ENCODE peak calls at places on chromosomes 11 and 22, in ten cellular contexts. M, R, W, F, P, S, I, C, B and U are unnamed samples.

GRCh38 chr11:64553554-64554201 is 37.3 kb upstream of the SLC22A12 start:
- DNase-seq in M (peak; percentile 90), R (peak; percentile 63), W (peak; percentile 55), F (peak; percentile 66), P (peak; percentile 55), S (peak; percentile 72), I (peak; percentile 58), C (peak; percentile 59), B (no peak), U (peak; percentile 39)

GRCh38 chr11:3037041-3037944 is 19.9 kb downstream of the CARS1 start:
- DNase-seq in M (peak; percentile 80), R (peak; percentile 77), W (peak; percentile 63), F (peak; percentile 80), P (peak; percentile 85), S (peak; percentile 93), I (peak; percentile 72), C (peak; percentile 83), B (peak; percentile 66), U (peak; percentile 69)

GRCh38 chr11:97201743-97202612 is 812.2 kb downstream of the JRKL start:
- DNase-seq in M (no peak), R (no peak), W (no peak), F (no peak), P (no peak), S (peak; percentile 8), I (peak; percentile 74), C (no peak), B (no peak), U (no peak)

GRCh38 chr11:31102316-31102715 is 267.2 kb downstream of the DCDC1 start:
- DNase-seq in M (no peak), R (no peak), W (no peak), F (no peak), P (no peak), S (no peak), I (no peak), C (no peak), B (no peak), U (no peak)

GRCh38 chr11:67276821-67277230 is 10.6 kb downstream of the GRK2 start:
- DNase-seq in M (peak; percentile 68), R (no peak), W (no peak), F (peak; percentile 41), P (peak; percentile 63), S (peak; percentile 39), I (no peak), C (no peak), B (peak; percentile 97), U (peak; percentile 40)

GRCh38 chr22:28246392-28246791 is 327.3 kb upstream of the PITPNB start:
- DNase-seq in M (no peak), R (no peak), W (no peak), F (peak; percentile 65), P (no peak), S (no peak), I (no peak), C (no peak), B (no peak), U (peak; percentile 85)

GRCh38 chr11:131656179-131656838 is 285.9 kb downstream of the NTM start:
- DNase-seq in M (peak; percentile 83), R (no peak), W (no peak), F (no peak), P (no peak), S (no peak), I (no peak), C (no peak), B (no peak), U (no peak)

GRCh38 chr11:112625816-112626215 is 335.4 kb upstream of the NCAM1 start:
- DNase-seq in M (no peak), R (no peak), W (no peak), F (peak; percentile 10), P (no peak), S (peak; percentile 56), I (no peak), C (no peak), B (no peak), U (no peak)

GRCh38 chr22:44898236-44898635 is 111.6 kb downstream of the PHF21B start:
- DNase-seq in M (no peak), R (no peak), W (no peak), F (no peak), P (no peak), S (no peak), I (no peak), C (no peak), B (no peak), U (no peak)

GRCh38 chr22:29695129-29695926 is 24.5 kb upstream of the CABP7 start:
- DNase-seq in M (no peak), R (no peak), W (no peak), F (no peak), P (peak; percentile 69), S (no peak), I (no peak), C (no peak), B (no peak), U (no peak)

GRCh38 chr11:107689317-107690202 is 22.3 kb downstream of the SLN start:
- DNase-seq in M (peak; percentile 55), R (peak; percentile 62), W (peak; percentile 75), F (peak; percentile 75), P (peak; percentile 53), S (peak; percentile 84), I (peak; percentile 62), C (peak; percentile 57), B (peak; percentile 64), U (peak; percentile 52)

GRCh38 chr22:30265851-30266444 is 703 bp downstream of the OSM start:
- DNase-seq in M (peak; percentile 24), R (no peak), W (no peak), F (no peak), P (no peak), S (no peak), I (no peak), C (no peak), B (peak; percentile 87), U (no peak)

GRCh38 chr11:121524233-121524631 is 71.5 kb upstream of the SORL1-AS1 start:
- DNase-seq in M (no peak), R (no peak), W (no peak), F (no peak), P (no peak), S (no peak), I (peak; percentile 98), C (no peak), B (peak; percentile 84), U (no peak)

GRCh38 chr11:64334764-64335741 is 5.0 kb upstream of the CCDC88B start:
- DNase-seq in M (peak; percentile 93), R (peak; percentile 87), W (peak; percentile 97), F (peak; percentile 95), P (no peak), S (peak; percentile 51), I (peak; percentile 98), C (no peak), B (peak; percentile 96), U (peak; percentile 96)

GRCh38 chr22:37627545-37627944 is 11.9 kb upstream of the SH3BP1 start:
- DNase-seq in M (no peak), R (no peak), W (no peak), F (no peak), P (no peak), S (no peak), I (no peak), C (no peak), B (peak; percentile 59), U (no peak)

GRCh38 chr22:40491990-40492631 is 121.7 kb downstream of the SGSM3 start:
- DNase-seq in M (no peak), R (no peak), W (no peak), F (peak; percentile 50), P (no peak), S (no peak), I (no peak), C (no peak), B (peak; percentile 99), U (peak; percentile 21)

GRCh38 chr11:125071831-125072209 is 8.7 kb downstream of the SLC37A2 start:
- DNase-seq in M (no peak), R (no peak), W (no peak), F (no peak), P (no peak), S (no peak), I (no peak), C (no peak), B (no peak), U (no peak)

GRCh38 chr11:27210509-27210908 is 152.5 kb downstream of the CCDC34 start:
- DNase-seq in M (no peak), R (no peak), W (no peak), F (no peak), P (no peak), S (no peak), I (no peak), C (no peak), B (no peak), U (no peak)

GRCh38 chr11:125941606-125942275 is 4.1 kb upstream of the VSIG10L2 start:
- DNase-seq in M (peak; percentile 83), R (peak; percentile 66), W (peak; percentile 47), F (peak; percentile 27), P (peak; percentile 54), S (peak; percentile 80), I (peak; percentile 91), C (peak; percentile 32), B (no peak), U (peak; percentile 32)

GRCh38 chr11:118247041-118247440 is 5.1 kb downstream of the MPZL3 start:
- DNase-seq in M (no peak), R (no peak), W (no peak), F (peak; percentile 38), P (no peak), S (no peak), I (no peak), C (no peak), B (no peak), U (peak; percentile 15)

GRCh38 chr11:128522943-128523518 is 64.3 kb downstream of the ETS1 start:
- DNase-seq in M (no peak), R (no peak), W (no peak), F (no peak), P (no peak), S (no peak), I (no peak), C (no peak), B (no peak), U (no peak)

GRCh38 chr22:27885977-27886842 is 32.8 kb downstream of the PITPNB start:
- DNase-seq in M (peak; percentile 22), R (peak; percentile 43), W (peak; percentile 57), F (peak; percentile 87), P (no peak), S (peak; percentile 61), I (peak; percentile 36), C (peak; percentile 38), B (peak; percentile 20), U (peak; percentile 93)

GRCh38 chr11:64649304-64649703 is 58.3 kb downstream of the SLC22A12 start:
- DNase-seq in M (peak; percentile 59), R (no peak), W (peak; percentile 35), F (peak; percentile 22), P (no peak), S (peak; percentile 85), I (peak; percentile 69), C (no peak), B (peak; percentile 30), U (peak; percentile 29)

GRCh38 chr11:32947985-32948384 is 55.4 kb downstream of the QSER1 start:
- DNase-seq in M (no peak), R (no peak), W (no peak), F (no peak), P (no peak), S (no peak), I (no peak), C (no peak), B (no peak), U (no peak)

GRCh38 chr11:2772544-2773031 is 72.8 kb upstream of the KCNQ1OT1 start:
- DNase-seq in M (no peak), R (peak; percentile 24), W (peak; percentile 37), F (peak; percentile 38), P (no peak), S (no peak), I (no peak), C (no peak), B (peak; percentile 68), U (peak; percentile 49)

GRCh38 chr11:126499124-126499752 is 143.8 kb downstream of the ST3GAL4 start:
- DNase-seq in M (no peak), R (no peak), W (no peak), F (no peak), P (no peak), S (no peak), I (no peak), C (no peak), B (peak; percentile 57), U (no peak)

GRCh38 chr11:25927391-25927790 is 404.5 kb upstream of the ANO3 start:
- DNase-seq in M (no peak), R (no peak), W (no peak), F (no peak), P (no peak), S (peak; percentile 78), I (no peak), C (peak; percentile 57), B (no peak), U (peak; percentile 1)

GRCh38 chr11:102653744-102654291 is 28.7 kb upstream of the MMP20 start:
- DNase-seq in M (no peak), R (no peak), W (no peak), F (peak; percentile 27), P (no peak), S (no peak), I (no peak), C (no peak), B (peak; percentile 9), U (peak; percentile 3)